ENCODE peak calls at places on chromosomes 7 and 10, in six cellular contexts. One of them, this sample, is unnamed.

GRCh38 chr7:158820656-158821055 is 8.7 kb downstream of the ESYT2 start:
- DNase-seq in Caki2: no peak
- DNase-seq in activated CD4-positive, alpha-beta memory T cell treated with anti-CD3 and anti-CD28 coated beads, Interleukin-2, amount 10 ng/mL, durations not matched to agents 7 days and 5 days: no peak
- DNase-seq in activated CD4-positive, CD25-positive, alpha-beta regulatory T cell: no peak
- DNase-seq in NCI-H146: no peak
- DNase-seq in endodermal cell: peak; percentile 3
- DNase-seq in this sample: no peak

GRCh38 chr7:147013820-147014219 is 897.2 kb downstream of the CNTNAP2 start:
- DNase-seq in Caki2: no peak
- DNase-seq in activated CD4-positive, alpha-beta memory T cell treated with anti-CD3 and anti-CD28 coated beads, Interleukin-2, amount 10 ng/mL, durations not matched to agents 7 days and 5 days: no peak
- DNase-seq in activated CD4-positive, CD25-positive, alpha-beta regulatory T cell: no peak
- DNase-seq in NCI-H146: no peak
- DNase-seq in endodermal cell: no peak
- DNase-seq in this sample: no peak

GRCh38 chr10:132420469-132421376 is 23.7 kb downstream of the PWWP2B start:
- DNase-seq in Caki2: no peak
- DNase-seq in activated CD4-positive, alpha-beta memory T cell treated with anti-CD3 and anti-CD28 coated beads, Interleukin-2, amount 10 ng/mL, durations not matched to agents 7 days and 5 days: no peak
- DNase-seq in activated CD4-positive, CD25-positive, alpha-beta regulatory T cell: no peak
- DNase-seq in NCI-H146: no peak
- DNase-seq in endodermal cell: peak; percentile 79
- DNase-seq in this sample: no peak

GRCh38 chr7:134795231-134795630 is 15.8 kb downstream of the CALD1 start:
- DNase-seq in Caki2: no peak
- DNase-seq in activated CD4-positive, alpha-beta memory T cell treated with anti-CD3 and anti-CD28 coated beads, Interleukin-2, amount 10 ng/mL, durations not matched to agents 7 days and 5 days: no peak
- DNase-seq in activated CD4-positive, CD25-positive, alpha-beta regulatory T cell: no peak
- DNase-seq in NCI-H146: no peak
- DNase-seq in endodermal cell: no peak
- DNase-seq in this sample: no peak

GRCh38 chr10:5905854-5906507 is 15.9 kb downstream of the FBH1 start:
- DNase-seq in Caki2: no peak
- DNase-seq in activated CD4-positive, alpha-beta memory T cell treated with anti-CD3 and anti-CD28 coated beads, Interleukin-2, amount 10 ng/mL, durations not matched to agents 7 days and 5 days: no peak
- DNase-seq in activated CD4-positive, CD25-positive, alpha-beta regulatory T cell: no peak
- DNase-seq in NCI-H146: no peak
- DNase-seq in endodermal cell: no peak
- DNase-seq in this sample: no peak

GRCh38 chr7:134865001-134865845 is 85.8 kb downstream of the CALD1 start:
- DNase-seq in Caki2: no peak
- DNase-seq in activated CD4-positive, alpha-beta memory T cell treated with anti-CD3 and anti-CD28 coated beads, Interleukin-2, amount 10 ng/mL, durations not matched to agents 7 days and 5 days: peak; percentile 39
- DNase-seq in activated CD4-positive, CD25-positive, alpha-beta regulatory T cell: no peak
- DNase-seq in NCI-H146: no peak
- DNase-seq in endodermal cell: peak; percentile 69
- DNase-seq in this sample: peak; percentile 20

GRCh38 chr10:5891009-5891408 is 966 bp downstream of the FBH1 start:
- DNase-seq in Caki2: no peak
- DNase-seq in activated CD4-positive, alpha-beta memory T cell treated with anti-CD3 and anti-CD28 coated beads, Interleukin-2, amount 10 ng/mL, durations not matched to agents 7 days and 5 days: no peak
- DNase-seq in activated CD4-positive, CD25-positive, alpha-beta regulatory T cell: no peak
- DNase-seq in NCI-H146: no peak
- DNase-seq in endodermal cell: no peak
- DNase-seq in this sample: no peak

GRCh38 chr10:121696854-121697253 is 98.6 kb upstream of the FGFR2 start:
- DNase-seq in Caki2: peak; percentile 5
- DNase-seq in activated CD4-positive, alpha-beta memory T cell treated with anti-CD3 and anti-CD28 coated beads, Interleukin-2, amount 10 ng/mL, durations not matched to agents 7 days and 5 days: no peak
- DNase-seq in activated CD4-positive, CD25-positive, alpha-beta regulatory T cell: no peak
- DNase-seq in NCI-H146: peak; percentile 49
- DNase-seq in endodermal cell: peak; percentile 93
- DNase-seq in this sample: no peak

GRCh38 chr10:112365451-112365850 is 8.5 kb upstream of the ACSL5 start:
- DNase-seq in Caki2: no peak
- DNase-seq in activated CD4-positive, alpha-beta memory T cell treated with anti-CD3 and anti-CD28 coated beads, Interleukin-2, amount 10 ng/mL, durations not matched to agents 7 days and 5 days: no peak
- DNase-seq in activated CD4-positive, CD25-positive, alpha-beta regulatory T cell: no peak
- DNase-seq in NCI-H146: no peak
- DNase-seq in endodermal cell: no peak
- DNase-seq in this sample: no peak

GRCh38 chr10:121928528-121928884 is 675 bp upstream of the ATE1 start:
- DNase-seq in Caki2: no peak
- DNase-seq in activated CD4-positive, alpha-beta memory T cell treated with anti-CD3 and anti-CD28 coated beads, Interleukin-2, amount 10 ng/mL, durations not matched to agents 7 days and 5 days: no peak
- DNase-seq in activated CD4-positive, CD25-positive, alpha-beta regulatory T cell: no peak
- DNase-seq in NCI-H146: peak; percentile 48
- DNase-seq in endodermal cell: no peak
- DNase-seq in this sample: no peak

GRCh38 chr7:137967143-137968018 is 34.5 kb downstream of the CREB3L2 start:
- DNase-seq in Caki2: no peak
- DNase-seq in activated CD4-positive, alpha-beta memory T cell treated with anti-CD3 and anti-CD28 coated beads, Interleukin-2, amount 10 ng/mL, durations not matched to agents 7 days and 5 days: no peak
- DNase-seq in activated CD4-positive, CD25-positive, alpha-beta regulatory T cell: no peak
- DNase-seq in NCI-H146: no peak
- DNase-seq in endodermal cell: peak; percentile 77
- DNase-seq in this sample: no peak

GRCh38 chr7:19404912-19405329 is 259.7 kb upstream of the FERD3L start:
- DNase-seq in Caki2: peak; percentile 94
- DNase-seq in activated CD4-positive, alpha-beta memory T cell treated with anti-CD3 and anti-CD28 coated beads, Interleukin-2, amount 10 ng/mL, durations not matched to agents 7 days and 5 days: no peak
- DNase-seq in activated CD4-positive, CD25-positive, alpha-beta regulatory T cell: no peak
- DNase-seq in NCI-H146: no peak
- DNase-seq in endodermal cell: peak; percentile 68
- DNase-seq in this sample: no peak

GRCh38 chr7:81802251-81802650 is 32.4 kb upstream of the HGF start:
- DNase-seq in Caki2: no peak
- DNase-seq in activated CD4-positive, alpha-beta memory T cell treated with anti-CD3 and anti-CD28 coated beads, Interleukin-2, amount 10 ng/mL, durations not matched to agents 7 days and 5 days: no peak
- DNase-seq in activated CD4-positive, CD25-positive, alpha-beta regulatory T cell: no peak
- DNase-seq in NCI-H146: no peak
- DNase-seq in endodermal cell: no peak
- DNase-seq in this sample: no peak

GRCh38 chr10:52703898-52704297 is 68.7 kb downstream of the MBL2 start:
- DNase-seq in Caki2: no peak
- DNase-seq in activated CD4-positive, alpha-beta memory T cell treated with anti-CD3 and anti-CD28 coated beads, Interleukin-2, amount 10 ng/mL, durations not matched to agents 7 days and 5 days: no peak
- DNase-seq in activated CD4-positive, CD25-positive, alpha-beta regulatory T cell: no peak
- DNase-seq in NCI-H146: no peak
- DNase-seq in endodermal cell: no peak
- DNase-seq in this sample: no peak

GRCh38 chr10:83820033-83820432 is 319.3 kb upstream of the GHITM start:
- DNase-seq in Caki2: no peak
- DNase-seq in activated CD4-positive, alpha-beta memory T cell treated with anti-CD3 and anti-CD28 coated beads, Interleukin-2, amount 10 ng/mL, durations not matched to agents 7 days and 5 days: no peak
- DNase-seq in activated CD4-positive, CD25-positive, alpha-beta regulatory T cell: no peak
- DNase-seq in NCI-H146: no peak
- DNase-seq in endodermal cell: no peak
- DNase-seq in this sample: no peak

GRCh38 chr10:29501692-29502091 is 133.1 kb downstream of the SVIL start:
- DNase-seq in Caki2: peak; percentile 51
- DNase-seq in activated CD4-positive, alpha-beta memory T cell treated with anti-CD3 and anti-CD28 coated beads, Interleukin-2, amount 10 ng/mL, durations not matched to agents 7 days and 5 days: no peak
- DNase-seq in activated CD4-positive, CD25-positive, alpha-beta regulatory T cell: no peak
- DNase-seq in NCI-H146: no peak
- DNase-seq in endodermal cell: no peak
- DNase-seq in this sample: no peak

GRCh38 chr10:104333037-104333727 is 5.1 kb downstream of the ITPRIP start:
- DNase-seq in Caki2: no peak
- DNase-seq in activated CD4-positive, alpha-beta memory T cell treated with anti-CD3 and anti-CD28 coated beads, Interleukin-2, amount 10 ng/mL, durations not matched to agents 7 days and 5 days: peak; percentile 33
- DNase-seq in activated CD4-positive, CD25-positive, alpha-beta regulatory T cell: peak; percentile 32
- DNase-seq in NCI-H146: no peak
- DNase-seq in endodermal cell: peak; percentile 69
- DNase-seq in this sample: peak; percentile 85

GRCh38 chr7:24052572-24053223 is 231.3 kb upstream of the NPY start:
- DNase-seq in Caki2: no peak
- DNase-seq in activated CD4-positive, alpha-beta memory T cell treated with anti-CD3 and anti-CD28 coated beads, Interleukin-2, amount 10 ng/mL, durations not matched to agents 7 days and 5 days: peak; percentile 20
- DNase-seq in activated CD4-positive, CD25-positive, alpha-beta regulatory T cell: no peak
- DNase-seq in NCI-H146: peak; percentile 88
- DNase-seq in endodermal cell: no peak
- DNase-seq in this sample: no peak

GRCh38 chr10:6580279-6581029 is 378 bp upstream of the PRKCQ start:
- DNase-seq in Caki2: peak; percentile 76
- DNase-seq in activated CD4-positive, alpha-beta memory T cell treated with anti-CD3 and anti-CD28 coated beads, Interleukin-2, amount 10 ng/mL, durations not matched to agents 7 days and 5 days: peak; percentile 87
- DNase-seq in activated CD4-positive, CD25-positive, alpha-beta regulatory T cell: peak; percentile 85
- DNase-seq in NCI-H146: peak; percentile 48
- DNase-seq in endodermal cell: peak; percentile 92
- DNase-seq in this sample: peak; percentile 90

GRCh38 chr7:50531928-50532327 is 33.3 kb downstream of the DDC start:
- DNase-seq in Caki2: no peak
- DNase-seq in activated CD4-positive, alpha-beta memory T cell treated with anti-CD3 and anti-CD28 coated beads, Interleukin-2, amount 10 ng/mL, durations not matched to agents 7 days and 5 days: no peak
- DNase-seq in activated CD4-positive, CD25-positive, alpha-beta regulatory T cell: no peak
- DNase-seq in NCI-H146: peak; percentile 97
- DNase-seq in endodermal cell: peak; percentile 42
- DNase-seq in this sample: no peak

GRCh38 chr10:108629843-108630242 is 1293.5 kb downstream of the XPNPEP1 start:
- DNase-seq in Caki2: no peak
- DNase-seq in activated CD4-positive, alpha-beta memory T cell treated with anti-CD3 and anti-CD28 coated beads, Interleukin-2, amount 10 ng/mL, durations not matched to agents 7 days and 5 days: no peak
- DNase-seq in activated CD4-positive, CD25-positive, alpha-beta regulatory T cell: no peak
- DNase-seq in NCI-H146: no peak
- DNase-seq in endodermal cell: no peak
- DNase-seq in this sample: no peak

GRCh38 chr7:1024331-1024761 is 20.0 kb upstream of the GPR146 start:
- DNase-seq in Caki2: no peak
- DNase-seq in activated CD4-positive, alpha-beta memory T cell treated with anti-CD3 and anti-CD28 coated beads, Interleukin-2, amount 10 ng/mL, durations not matched to agents 7 days and 5 days: no peak
- DNase-seq in activated CD4-positive, CD25-positive, alpha-beta regulatory T cell: no peak
- DNase-seq in NCI-H146: no peak
- DNase-seq in endodermal cell: no peak
- DNase-seq in this sample: no peak

GRCh38 chr7:56097700-56098099 is 4.9 kb upstream of the PHKG1 start:
- DNase-seq in Caki2: no peak
- DNase-seq in activated CD4-positive, alpha-beta memory T cell treated with anti-CD3 and anti-CD28 coated beads, Interleukin-2, amount 10 ng/mL, durations not matched to agents 7 days and 5 days: no peak
- DNase-seq in activated CD4-positive, CD25-positive, alpha-beta regulatory T cell: no peak
- DNase-seq in NCI-H146: no peak
- DNase-seq in endodermal cell: no peak
- DNase-seq in this sample: no peak

GRCh38 chr7:127578036-127578684 is 7.2 kb downstream of the GCC1 start:
- DNase-seq in Caki2: no peak
- DNase-seq in activated CD4-positive, alpha-beta memory T cell treated with anti-CD3 and anti-CD28 coated beads, Interleukin-2, amount 10 ng/mL, durations not matched to agents 7 days and 5 days: no peak
- DNase-seq in activated CD4-positive, CD25-positive, alpha-beta regulatory T cell: no peak
- DNase-seq in NCI-H146: no peak
- DNase-seq in endodermal cell: no peak
- DNase-seq in this sample: no peak

GRCh38 chr7:98470131-98470985 is 69.5 kb upstream of the BAIAP2L1 start:
- DNase-seq in Caki2: peak; percentile 46
- DNase-seq in activated CD4-positive, alpha-beta memory T cell treated with anti-CD3 and anti-CD28 coated beads, Interleukin-2, amount 10 ng/mL, durations not matched to agents 7 days and 5 days: no peak
- DNase-seq in activated CD4-positive, CD25-positive, alpha-beta regulatory T cell: no peak
- DNase-seq in NCI-H146: peak; percentile 28
- DNase-seq in endodermal cell: peak; percentile 97
- DNase-seq in this sample: peak; percentile 21

GRCh38 chr7:120337308-120337907 is 64.4 kb downstream of the KCND2 start:
- DNase-seq in Caki2: peak; percentile 6
- DNase-seq in activated CD4-positive, alpha-beta memory T cell treated with anti-CD3 and anti-CD28 coated beads, Interleukin-2, amount 10 ng/mL, durations not matched to agents 7 days and 5 days: no peak
- DNase-seq in activated CD4-positive, CD25-positive, alpha-beta regulatory T cell: no peak
- DNase-seq in NCI-H146: no peak
- DNase-seq in endodermal cell: no peak
- DNase-seq in this sample: no peak

GRCh38 chr10:15427836-15428414 is 56.8 kb upstream of the FAM171A1 start:
- DNase-seq in Caki2: peak; percentile 27
- DNase-seq in activated CD4-positive, alpha-beta memory T cell treated with anti-CD3 and anti-CD28 coated beads, Interleukin-2, amount 10 ng/mL, durations not matched to agents 7 days and 5 days: no peak
- DNase-seq in activated CD4-positive, CD25-positive, alpha-beta regulatory T cell: no peak
- DNase-seq in NCI-H146: peak; percentile 46
- DNase-seq in endodermal cell: no peak
- DNase-seq in this sample: no peak

GRCh38 chr7:130695840-130696239 is 9.5 kb upstream of the TSGA13 start:
- DNase-seq in Caki2: no peak
- DNase-seq in activated CD4-positive, alpha-beta memory T cell treated with anti-CD3 and anti-CD28 coated beads, Interleukin-2, amount 10 ng/mL, durations not matched to agents 7 days and 5 days: no peak
- DNase-seq in activated CD4-positive, CD25-positive, alpha-beta regulatory T cell: no peak
- DNase-seq in NCI-H146: peak; percentile 6
- DNase-seq in endodermal cell: no peak
- DNase-seq in this sample: no peak

GRCh38 chr10:16386855-16387254 is 50.0 kb upstream of the PTER start:
- DNase-seq in Caki2: no peak
- DNase-seq in activated CD4-positive, alpha-beta memory T cell treated with anti-CD3 and anti-CD28 coated beads, Interleukin-2, amount 10 ng/mL, durations not matched to agents 7 days and 5 days: no peak
- DNase-seq in activated CD4-positive, CD25-positive, alpha-beta regulatory T cell: no peak
- DNase-seq in NCI-H146: peak; percentile 96
- DNase-seq in endodermal cell: peak; percentile 78
- DNase-seq in this sample: no peak

GRCh38 chr10:7520496-7521485 is 110.0 kb upstream of the SFMBT2 start:
- DNase-seq in Caki2: peak; percentile 76
- DNase-seq in activated CD4-positive, alpha-beta memory T cell treated with anti-CD3 and anti-CD28 coated beads, Interleukin-2, amount 10 ng/mL, durations not matched to agents 7 days and 5 days: no peak
- DNase-seq in activated CD4-positive, CD25-positive, alpha-beta regulatory T cell: no peak
- DNase-seq in NCI-H146: peak; percentile 17
- DNase-seq in endodermal cell: peak; percentile 29
- DNase-seq in this sample: no peak

GRCh38 chr7:112876877-112877276 is 86.7 kb upstream of the TMEM168 start:
- DNase-seq in Caki2: peak; percentile 48
- DNase-seq in activated CD4-positive, alpha-beta memory T cell treated with anti-CD3 and anti-CD28 coated beads, Interleukin-2, amount 10 ng/mL, durations not matched to agents 7 days and 5 days: no peak
- DNase-seq in activated CD4-positive, CD25-positive, alpha-beta regulatory T cell: no peak
- DNase-seq in NCI-H146: no peak
- DNase-seq in endodermal cell: no peak
- DNase-seq in this sample: no peak

GRCh38 chr10:70193391-70193844 is 23.1 kb upstream of the SAR1A start:
- DNase-seq in Caki2: no peak
- DNase-seq in activated CD4-positive, alpha-beta memory T cell treated with anti-CD3 and anti-CD28 coated beads, Interleukin-2, amount 10 ng/mL, durations not matched to agents 7 days and 5 days: no peak
- DNase-seq in activated CD4-positive, CD25-positive, alpha-beta regulatory T cell: no peak
- DNase-seq in NCI-H146: no peak
- DNase-seq in endodermal cell: no peak
- DNase-seq in this sample: no peak

GRCh38 chr10:59807629-59808620 is 54.7 kb upstream of the MRLN start:
- DNase-seq in Caki2: no peak
- DNase-seq in activated CD4-positive, alpha-beta memory T cell treated with anti-CD3 and anti-CD28 coated beads, Interleukin-2, amount 10 ng/mL, durations not matched to agents 7 days and 5 days: no peak
- DNase-seq in activated CD4-positive, CD25-positive, alpha-beta regulatory T cell: no peak
- DNase-seq in NCI-H146: no peak
- DNase-seq in endodermal cell: no peak
- DNase-seq in this sample: no peak

GRCh38 chr10:7184660-7185366 is 226.0 kb downstream of the SFMBT2 start:
- DNase-seq in Caki2: no peak
- DNase-seq in activated CD4-positive, alpha-beta memory T cell treated with anti-CD3 and anti-CD28 coated beads, Interleukin-2, amount 10 ng/mL, durations not matched to agents 7 days and 5 days: no peak
- DNase-seq in activated CD4-positive, CD25-positive, alpha-beta regulatory T cell: no peak
- DNase-seq in NCI-H146: no peak
- DNase-seq in endodermal cell: no peak
- DNase-seq in this sample: no peak

GRCh38 chr7:75928600-75928939 is 13.6 kb downstream of the POR start:
- DNase-seq in Caki2: peak; percentile 53
- DNase-seq in activated CD4-positive, alpha-beta memory T cell treated with anti-CD3 and anti-CD28 coated beads, Interleukin-2, amount 10 ng/mL, durations not matched to agents 7 days and 5 days: no peak
- DNase-seq in activated CD4-positive, CD25-positive, alpha-beta regulatory T cell: peak; percentile 6
- DNase-seq in NCI-H146: no peak
- DNase-seq in endodermal cell: no peak
- DNase-seq in this sample: no peak

GRCh38 chr7:90603346-90603745 is 7.2 kb downstream of the CDK14 start:
- DNase-seq in Caki2: no peak
- DNase-seq in activated CD4-positive, alpha-beta memory T cell treated with anti-CD3 and anti-CD28 coated beads, Interleukin-2, amount 10 ng/mL, durations not matched to agents 7 days and 5 days: no peak
- DNase-seq in activated CD4-positive, CD25-positive, alpha-beta regulatory T cell: no peak
- DNase-seq in NCI-H146: no peak
- DNase-seq in endodermal cell: no peak
- DNase-seq in this sample: no peak